ENCODE peak calls at places on chromosomes 16 and 17, in ten cellular contexts. D is BE2C; C is pulmonary artery endothelial cell; Z is Calu3; R is body of pancreas; O is stimulated activated CD4-positive, alpha-beta T cell treated with anti-CD3 and anti-CD28 coated beads, Interleukin-1b, Interleukin-23, amount 100 ng/mL, for 1 hour; L is H54; K is HEK293T; F is heart left ventricle; Y is HTR-8/SVneo. W is an unnamed sample.

GRCh38 chr17:1324201-1324750 is 44.8 kb downstream of the TRARG1 start:
- DNase-seq in D (no peak), C (no peak), Z (no peak), R (no peak), O (no peak), L (no peak), K (no peak), F (no peak), Y (no peak), W (no peak)

GRCh38 chr16:57084996-57085395 is 7.4 kb upstream of the CPNE2 start:
- DNase-seq in D (no peak), C (no peak), Z (no peak), R (no peak), O (no peak), L (no peak), K (no peak), F (no peak), Y (no peak), W (no peak)

GRCh38 chr17:63986842-63987615 is 11.1 kb upstream of the PRR29 start:
- DNase-seq in D (no peak), C (no peak), Z (no peak), R (peak; percentile 8), O (no peak), L (no peak), K (no peak), F (no peak), Y (no peak), W (no peak)

GRCh38 chr16:1691956-1692355 is 13.9 kb downstream of the JPT2 start:
- DNase-seq in D (no peak), C (no peak), Z (no peak), R (no peak), O (no peak), L (peak; percentile 85), K (no peak), F (no peak), Y (peak; percentile 67), W (no peak)

GRCh38 chr17:39617446-39618251 is 9.1 kb upstream of the PPP1R1B start:
- DNase-seq in D (peak; percentile 82), C (peak; percentile 15), Z (peak; percentile 100), R (peak; percentile 84), O (peak; percentile 34), L (peak; percentile 87), K (peak; percentile 20), F (peak; percentile 68), Y (peak; percentile 79), W (peak; percentile 26)

GRCh38 chr17:11598274-11599221 is at the start of gene DNAH9:
- DNase-seq in D (peak; percentile 91), C (no peak), Z (peak; percentile 93), R (peak; percentile 99), O (no peak), L (no peak), K (no peak), F (peak; percentile 94), Y (no peak), W (no peak)

GRCh38 chr16:56294599-56294998 is 103.3 kb downstream of the GNAO1 start:
- DNase-seq in D (no peak), C (no peak), Z (no peak), R (no peak), O (no peak), L (no peak), K (no peak), F (no peak), Y (no peak), W (no peak)

GRCh38 chr17:32006957-32007462 is at the start of gene LRRC37B:
- DNase-seq in D (peak; percentile 79), C (peak; percentile 27), Z (peak; percentile 92), R (peak; percentile 81), O (peak; percentile 85), L (peak; percentile 80), K (peak; percentile 76), F (peak; percentile 90), Y (peak; percentile 81), W (no peak)

GRCh38 chr16:62077998-62078397 is 41.8 kb upstream of the CDH8 start:
- DNase-seq in D (peak; percentile 7), C (no peak), Z (no peak), R (no peak), O (no peak), L (no peak), K (peak; percentile 8), F (no peak), Y (no peak), W (no peak)

GRCh38 chr17:39922006-39922405 is 3.6 kb upstream of the GSDMB start:
- DNase-seq in D (no peak), C (no peak), Z (no peak), R (no peak), O (no peak), L (no peak), K (no peak), F (no peak), Y (no peak), W (no peak)

GRCh38 chr17:32298721-32299578 is 33.3 kb downstream of the RHBDL3 start:
- DNase-seq in D (no peak), C (no peak), Z (no peak), R (no peak), O (no peak), L (no peak), K (peak; percentile 35), F (no peak), Y (no peak), W (peak; percentile 13)

GRCh38 chr16:19513377-19514053 is 8.4 kb downstream of the GDE1 start:
- DNase-seq in D (no peak), C (no peak), Z (no peak), R (no peak), O (no peak), L (no peak), K (no peak), F (no peak), Y (no peak), W (no peak)

GRCh38 chr17:61532818-61533217 is 58.2 kb downstream of the NACA2 start:
- DNase-seq in D (no peak), C (no peak), Z (no peak), R (no peak), O (no peak), L (no peak), K (peak; percentile 41), F (no peak), Y (no peak), W (no peak)

GRCh38 chr17:74670329-74670728 is 42.4 kb downstream of the CD300LF start:
- DNase-seq in D (no peak), C (no peak), Z (no peak), R (no peak), O (no peak), L (no peak), K (no peak), F (no peak), Y (no peak), W (no peak)

GRCh38 chr16:30528799-30529457 is 2.6 kb upstream of the ZNF768 start:
- DNase-seq in D (no peak), C (no peak), Z (no peak), R (no peak), O (no peak), L (no peak), K (no peak), F (no peak), Y (no peak), W (no peak)

GRCh38 chr16:1310832-1311200 is 1.4 kb downstream of the UBE2I start:
- DNase-seq in D (no peak), C (no peak), Z (no peak), R (no peak), O (no peak), L (no peak), K (no peak), F (no peak), Y (no peak), W (no peak)

GRCh38 chr17:83057397-83057761 is 22.0 kb upstream of the METRNL start:
- DNase-seq in D (no peak), C (no peak), Z (no peak), R (no peak), O (no peak), L (no peak), K (no peak), F (peak; percentile 16), Y (no peak), W (no peak)

GRCh38 chr16:49121636-49122035 is 160.0 kb downstream of the CBLN1 start:
- DNase-seq in D (no peak), C (no peak), Z (no peak), R (no peak), O (no peak), L (no peak), K (no peak), F (no peak), Y (no peak), W (no peak)

GRCh38 chr17:42058018-42058417 is 7.6 kb upstream of the C17orf113 start:
- DNase-seq in D (no peak), C (no peak), Z (no peak), R (no peak), O (no peak), L (no peak), K (no peak), F (no peak), Y (no peak), W (no peak)

GRCh38 chr16:70380205-70380918 is 33.7 kb downstream of the DDX19A start:
- DNase-seq in D (peak; percentile 51), C (no peak), Z (peak; percentile 68), R (peak; percentile 47), O (peak; percentile 67), L (peak; percentile 61), K (no peak), F (peak; percentile 44), Y (peak; percentile 83), W (no peak)